ENCODE peak calls at places on chromosomes 12 and 14, in eight cellular contexts. One of them, this sample, is unnamed.

GRCh38 chr12:49019435-49020317 is 1.1 kb upstream of the PRKAG1 start:
- ATAC-seq in PC-3: no peak
- ATAC-seq in stimulated activated naive B cell treated with anti-CD40 and anti-IgM and Interleukin-4, amounts not matched to agents 10 μg/mL and 1 μg/mL and 100 μg/mL, for 72 hours: no peak
- ATAC-seq in left cardiac atrium: peak
- ATAC-seq in T-cell: no peak
- ATAC-seq in left ventricle myocardium superior: no peak
- ATAC-seq in effector memory CD8-positive, alpha-beta T cell: no peak
- ATAC-seq in upper lobe of right lung: peak
- ATAC-seq in this sample: no peak

GRCh38 chr14:54814076-54814475 is 88.5 kb downstream of the GCH1 start:
- ATAC-seq in PC-3: no peak
- ATAC-seq in left ventricle myocardium superior: no peak
- ATAC-seq in T-cell: no peak
- ATAC-seq in left cardiac atrium: no peak
- ATAC-seq in upper lobe of right lung: no peak
- ATAC-seq in stimulated activated naive B cell treated with anti-CD40 and anti-IgM and Interleukin-4, amounts not matched to agents 10 μg/mL and 1 μg/mL and 100 μg/mL, for 72 hours: peak
- ATAC-seq in effector memory CD8-positive, alpha-beta T cell: no peak
- ATAC-seq in this sample: no peak

GRCh38 chr14:77098470-77099353 is 654 bp downstream of the CIPC start:
- ATAC-seq in left cardiac atrium: peak
- ATAC-seq in upper lobe of right lung: peak
- ATAC-seq in stimulated activated naive B cell treated with anti-CD40 and anti-IgM and Interleukin-4, amounts not matched to agents 10 μg/mL and 1 μg/mL and 100 μg/mL, for 72 hours: no peak
- ATAC-seq in left ventricle myocardium superior: peak
- ATAC-seq in T-cell: no peak
- ATAC-seq in effector memory CD8-positive, alpha-beta T cell: no peak
- ATAC-seq in PC-3: peak
- ATAC-seq in this sample: peak

GRCh38 chr14:33936391-33936790 is 14.5 kb downstream of the EGLN3 start:
- ATAC-seq in upper lobe of right lung: no peak
- ATAC-seq in left cardiac atrium: no peak
- ATAC-seq in T-cell: no peak
- ATAC-seq in effector memory CD8-positive, alpha-beta T cell: no peak
- ATAC-seq in left ventricle myocardium superior: no peak
- ATAC-seq in PC-3: no peak
- ATAC-seq in stimulated activated naive B cell treated with anti-CD40 and anti-IgM and Interleukin-4, amounts not matched to agents 10 μg/mL and 1 μg/mL and 100 μg/mL, for 72 hours: no peak
- ATAC-seq in this sample: no peak

GRCh38 chr12:132360906-132361777 is 31.8 kb upstream of the GALNT9 start:
- ATAC-seq in effector memory CD8-positive, alpha-beta T cell: no peak
- ATAC-seq in stimulated activated naive B cell treated with anti-CD40 and anti-IgM and Interleukin-4, amounts not matched to agents 10 μg/mL and 1 μg/mL and 100 μg/mL, for 72 hours: no peak
- ATAC-seq in T-cell: no peak
- ATAC-seq in PC-3: no peak
- ATAC-seq in left ventricle myocardium superior: no peak
- ATAC-seq in upper lobe of right lung: no peak
- ATAC-seq in left cardiac atrium: no peak
- ATAC-seq in this sample: no peak

GRCh38 chr14:101363880-101364391 is 197.4 kb upstream of the DIO3 start:
- ATAC-seq in PC-3: no peak
- ATAC-seq in effector memory CD8-positive, alpha-beta T cell: no peak
- ATAC-seq in upper lobe of right lung: no peak
- ATAC-seq in left cardiac atrium: no peak
- ATAC-seq in left ventricle myocardium superior: no peak
- ATAC-seq in T-cell: no peak
- ATAC-seq in stimulated activated naive B cell treated with anti-CD40 and anti-IgM and Interleukin-4, amounts not matched to agents 10 μg/mL and 1 μg/mL and 100 μg/mL, for 72 hours: no peak
- ATAC-seq in this sample: no peak

GRCh38 chr12:39401459-39401858 is 41.5 kb downstream of the KIF21A start:
- ATAC-seq in left ventricle myocardium superior: peak
- ATAC-seq in left cardiac atrium: peak
- ATAC-seq in upper lobe of right lung: no peak
- ATAC-seq in PC-3: no peak
- ATAC-seq in T-cell: no peak
- ATAC-seq in effector memory CD8-positive, alpha-beta T cell: no peak
- ATAC-seq in stimulated activated naive B cell treated with anti-CD40 and anti-IgM and Interleukin-4, amounts not matched to agents 10 μg/mL and 1 μg/mL and 100 μg/mL, for 72 hours: no peak
- ATAC-seq in this sample: no peak

GRCh38 chr14:94644102-94644535 is 31.9 kb downstream of the SERPINA3 start:
- ATAC-seq in T-cell: no peak
- ATAC-seq in effector memory CD8-positive, alpha-beta T cell: no peak
- ATAC-seq in PC-3: no peak
- ATAC-seq in stimulated activated naive B cell treated with anti-CD40 and anti-IgM and Interleukin-4, amounts not matched to agents 10 μg/mL and 1 μg/mL and 100 μg/mL, for 72 hours: no peak
- ATAC-seq in left ventricle myocardium superior: no peak
- ATAC-seq in left cardiac atrium: no peak
- ATAC-seq in upper lobe of right lung: no peak
- ATAC-seq in this sample: no peak

GRCh38 chr12:13571035-13571434 is 374.5 kb downstream of the EMP1 start:
- ATAC-seq in left cardiac atrium: no peak
- ATAC-seq in T-cell: no peak
- ATAC-seq in PC-3: no peak
- ATAC-seq in left ventricle myocardium superior: no peak
- ATAC-seq in effector memory CD8-positive, alpha-beta T cell: no peak
- ATAC-seq in upper lobe of right lung: no peak
- ATAC-seq in stimulated activated naive B cell treated with anti-CD40 and anti-IgM and Interleukin-4, amounts not matched to agents 10 μg/mL and 1 μg/mL and 100 μg/mL, for 72 hours: no peak
- ATAC-seq in this sample: no peak

GRCh38 chr14:88791629-88792571 is 853 bp downstream of the EML5 start:
- ATAC-seq in PC-3: peak
- ATAC-seq in left ventricle myocardium superior: no peak
- ATAC-seq in T-cell: no peak
- ATAC-seq in stimulated activated naive B cell treated with anti-CD40 and anti-IgM and Interleukin-4, amounts not matched to agents 10 μg/mL and 1 μg/mL and 100 μg/mL, for 72 hours: peak
- ATAC-seq in effector memory CD8-positive, alpha-beta T cell: no peak
- ATAC-seq in left cardiac atrium: peak
- ATAC-seq in upper lobe of right lung: peak
- ATAC-seq in this sample: peak

GRCh38 chr14:61934385-61934784 is 172.2 kb downstream of the SNAPC1 start:
- ATAC-seq in effector memory CD8-positive, alpha-beta T cell: no peak
- ATAC-seq in upper lobe of right lung: no peak
- ATAC-seq in stimulated activated naive B cell treated with anti-CD40 and anti-IgM and Interleukin-4, amounts not matched to agents 10 μg/mL and 1 μg/mL and 100 μg/mL, for 72 hours: no peak
- ATAC-seq in left cardiac atrium: no peak
- ATAC-seq in PC-3: peak
- ATAC-seq in left ventricle myocardium superior: no peak
- ATAC-seq in T-cell: no peak
- ATAC-seq in this sample: no peak

GRCh38 chr12:77686760-77687159 is 143.9 kb upstream of the NAV3 start:
- ATAC-seq in upper lobe of right lung: no peak
- ATAC-seq in left ventricle myocardium superior: no peak
- ATAC-seq in left cardiac atrium: no peak
- ATAC-seq in stimulated activated naive B cell treated with anti-CD40 and anti-IgM and Interleukin-4, amounts not matched to agents 10 μg/mL and 1 μg/mL and 100 μg/mL, for 72 hours: no peak
- ATAC-seq in T-cell: no peak
- ATAC-seq in effector memory CD8-positive, alpha-beta T cell: no peak
- ATAC-seq in PC-3: no peak
- ATAC-seq in this sample: no peak

GRCh38 chr12:18165889-18166288 is 75.9 kb upstream of the RERGL start:
- ATAC-seq in left ventricle myocardium superior: no peak
- ATAC-seq in stimulated activated naive B cell treated with anti-CD40 and anti-IgM and Interleukin-4, amounts not matched to agents 10 μg/mL and 1 μg/mL and 100 μg/mL, for 72 hours: peak
- ATAC-seq in effector memory CD8-positive, alpha-beta T cell: peak
- ATAC-seq in upper lobe of right lung: no peak
- ATAC-seq in PC-3: no peak
- ATAC-seq in T-cell: no peak
- ATAC-seq in left cardiac atrium: no peak
- ATAC-seq in this sample: no peak

GRCh38 chr12:46553266-46553665 is 180.7 kb upstream of the SLC38A2 start:
- ATAC-seq in left ventricle myocardium superior: no peak
- ATAC-seq in effector memory CD8-positive, alpha-beta T cell: no peak
- ATAC-seq in PC-3: peak
- ATAC-seq in left cardiac atrium: peak
- ATAC-seq in upper lobe of right lung: no peak
- ATAC-seq in stimulated activated naive B cell treated with anti-CD40 and anti-IgM and Interleukin-4, amounts not matched to agents 10 μg/mL and 1 μg/mL and 100 μg/mL, for 72 hours: no peak
- ATAC-seq in T-cell: no peak
- ATAC-seq in this sample: no peak

GRCh38 chr12:118038122-118038521 is 21.6 kb downstream of the RFC5 start:
- ATAC-seq in T-cell: no peak
- ATAC-seq in stimulated activated naive B cell treated with anti-CD40 and anti-IgM and Interleukin-4, amounts not matched to agents 10 μg/mL and 1 μg/mL and 100 μg/mL, for 72 hours: no peak
- ATAC-seq in effector memory CD8-positive, alpha-beta T cell: no peak
- ATAC-seq in left cardiac atrium: no peak
- ATAC-seq in left ventricle myocardium superior: no peak
- ATAC-seq in PC-3: no peak
- ATAC-seq in upper lobe of right lung: no peak
- ATAC-seq in this sample: no peak

GRCh38 chr12:110760204-110760609 is 17.5 kb upstream of the PPP1CC start:
- ATAC-seq in PC-3: no peak
- ATAC-seq in left ventricle myocardium superior: no peak
- ATAC-seq in left cardiac atrium: no peak
- ATAC-seq in T-cell: no peak
- ATAC-seq in upper lobe of right lung: no peak
- ATAC-seq in effector memory CD8-positive, alpha-beta T cell: no peak
- ATAC-seq in stimulated activated naive B cell treated with anti-CD40 and anti-IgM and Interleukin-4, amounts not matched to agents 10 μg/mL and 1 μg/mL and 100 μg/mL, for 72 hours: no peak
- ATAC-seq in this sample: no peak

GRCh38 chr14:68466491-68466977 is 326.3 kb downstream of the ZFP36L1 start:
- ATAC-seq in T-cell: no peak
- ATAC-seq in left cardiac atrium: peak
- ATAC-seq in left ventricle myocardium superior: peak
- ATAC-seq in stimulated activated naive B cell treated with anti-CD40 and anti-IgM and Interleukin-4, amounts not matched to agents 10 μg/mL and 1 μg/mL and 100 μg/mL, for 72 hours: no peak
- ATAC-seq in upper lobe of right lung: peak
- ATAC-seq in effector memory CD8-positive, alpha-beta T cell: no peak
- ATAC-seq in PC-3: peak
- ATAC-seq in this sample: peak

GRCh38 chr14:102784892-102785597 is 7.8 kb downstream of the TRAF3 start:
- ATAC-seq in T-cell: no peak
- ATAC-seq in left cardiac atrium: no peak
- ATAC-seq in effector memory CD8-positive, alpha-beta T cell: no peak
- ATAC-seq in upper lobe of right lung: no peak
- ATAC-seq in PC-3: no peak
- ATAC-seq in stimulated activated naive B cell treated with anti-CD40 and anti-IgM and Interleukin-4, amounts not matched to agents 10 μg/mL and 1 μg/mL and 100 μg/mL, for 72 hours: peak
- ATAC-seq in left ventricle myocardium superior: no peak
- ATAC-seq in this sample: no peak

GRCh38 chr12:14554281-14555008 is 13.2 kb downstream of the PLBD1 start:
- ATAC-seq in upper lobe of right lung: peak
- ATAC-seq in left cardiac atrium: peak
- ATAC-seq in stimulated activated naive B cell treated with anti-CD40 and anti-IgM and Interleukin-4, amounts not matched to agents 10 μg/mL and 1 μg/mL and 100 μg/mL, for 72 hours: no peak
- ATAC-seq in T-cell: no peak
- ATAC-seq in left ventricle myocardium superior: peak
- ATAC-seq in PC-3: peak
- ATAC-seq in effector memory CD8-positive, alpha-beta T cell: no peak
- ATAC-seq in this sample: peak